ENCODE peak calls at places on chromosome 12, in six cellular contexts. X is AG04450; C is stimulated activated CD8-positive, alpha-beta memory T cell treated with anti-CD3 and anti-CD28 coated beads, Interleukin-4, amount 100 ng/mL, for 24 hours; K is HEK293T; A is activated T-helper 1 cell treated with anti-CD3 and anti-CD28 coated beads, Interleukin-2, amount 50 U/mL, for 16 hours; E is left ventricle myocardium superior. Z is an unnamed sample.

GRCh38 chr12:74538491-74539258 is 1.0 kb downstream of the ATXN7L3B start:
- DNase-seq in X (no peak), C (no peak), K (peak; percentile 6), A (no peak), E (no peak), Z (peak; percentile 37)

GRCh38 chr12:19338405-19338804 is 100.9 kb upstream of the AEBP2 start:
- DNase-seq in X (no peak), C (no peak), K (no peak), A (no peak), E (no peak), Z (no peak)

GRCh38 chr12:122333142-122334087 is 67.1 kb upstream of the VPS33A start:
- DNase-seq in X (no peak), C (no peak), K (no peak), A (no peak), E (no peak), Z (no peak)

GRCh38 chr12:112944028-112944690 is 5.9 kb downstream of the OAS3 start:
- DNase-seq in X (no peak), C (no peak), K (no peak), A (no peak), E (no peak), Z (no peak)

GRCh38 chr12:94592080-94592479 is 58.3 kb downstream of the TMCC3 start:
- DNase-seq in X (no peak), C (no peak), K (no peak), A (no peak), E (no peak), Z (no peak)

GRCh38 chr12:25681580-25681979 is 128.5 kb upstream of the LMNTD1 start:
- DNase-seq in X (no peak), C (no peak), K (no peak), A (no peak), E (no peak), Z (no peak)

GRCh38 chr12:26281320-26281719 is 85.9 kb downstream of the SSPN start:
- DNase-seq in X (no peak), C (no peak), K (no peak), A (no peak), E (no peak), Z (no peak)

GRCh38 chr12:109393437-109394345 is 46.0 kb downstream of the MYO1H start:
- DNase-seq in X (peak; percentile 16), C (no peak), K (peak; percentile 77), A (no peak), E (no peak), Z (peak; percentile 42)

GRCh38 chr12:11500222-11500860 is 105.0 kb upstream of the PRB2 start:
- DNase-seq in X (peak; percentile 15), C (peak; percentile 57), K (peak; percentile 77), A (peak; percentile 67), E (peak; percentile 87), Z (peak; percentile 66)